ENCODE peak calls at places on chromosomes 6 and 20, in four cellular contexts. One of them, this sample, is unnamed.

GRCh38 chr20:48012401-48012974 is 227.2 kb upstream of the SULF2 start:
- DNase-seq in RPMI8226: no peak
- DNase-seq in foreskin fibroblast: peak
- DNase-seq in WTC11: no peak
- DNase-seq in this sample: peak

GRCh38 chr20:23568320-23569011 is at the start of gene CST9L:
- DNase-seq in RPMI8226: no peak
- DNase-seq in WTC11: no peak
- DNase-seq in foreskin fibroblast: no peak
- DNase-seq in this sample: no peak

GRCh38 chr20:6083926-6084325 is 30.1 kb upstream of the LRRN4 start:
- DNase-seq in RPMI8226: no peak
- DNase-seq in WTC11: no peak
- DNase-seq in foreskin fibroblast: no peak
- DNase-seq in this sample: no peak

GRCh38 chr6:75402296-75402695 is 91.3 kb downstream of the FILIP1 start:
- DNase-seq in WTC11: no peak
- DNase-seq in foreskin fibroblast: peak
- DNase-seq in RPMI8226: no peak
- DNase-seq in this sample: no peak

GRCh38 chr6:112745765-112746164 is 398.6 kb downstream of the RFPL4B start:
- DNase-seq in WTC11: no peak
- DNase-seq in foreskin fibroblast: no peak
- DNase-seq in RPMI8226: no peak
- DNase-seq in this sample: no peak

GRCh38 chr6:9789201-9789600 is 625.7 kb downstream of the TFAP2A start:
- DNase-seq in WTC11: peak
- DNase-seq in RPMI8226: no peak
- DNase-seq in foreskin fibroblast: peak
- DNase-seq in this sample: no peak

GRCh38 chr6:142374090-142374783 is 72.4 kb downstream of the ADGRG6 start:
- DNase-seq in WTC11: no peak
- DNase-seq in foreskin fibroblast: no peak
- DNase-seq in RPMI8226: no peak
- DNase-seq in this sample: no peak

GRCh38 chr6:145275019-145275418 is 460.3 kb downstream of the EPM2A start:
- DNase-seq in WTC11: no peak
- DNase-seq in RPMI8226: no peak
- DNase-seq in foreskin fibroblast: no peak
- DNase-seq in this sample: no peak

GRCh38 chr6:34414999-34415858 is 10.6 kb downstream of the RPS10 start:
- DNase-seq in foreskin fibroblast: peak
- DNase-seq in WTC11: no peak
- DNase-seq in RPMI8226: peak
- DNase-seq in this sample: peak

GRCh38 chr6:10386756-10387654 is 27.9 kb downstream of the TFAP2A start:
- DNase-seq in RPMI8226: no peak
- DNase-seq in foreskin fibroblast: no peak
- DNase-seq in WTC11: no peak
- DNase-seq in this sample: no peak

GRCh38 chr6:20589266-20589665 is 55.0 kb downstream of the CDKAL1 start:
- DNase-seq in foreskin fibroblast: peak
- DNase-seq in RPMI8226: no peak
- DNase-seq in WTC11: no peak
- DNase-seq in this sample: no peak

GRCh38 chr20:60011512-60012507 is 53.6 kb downstream of the CDH26 start:
- DNase-seq in foreskin fibroblast: no peak
- DNase-seq in RPMI8226: peak
- DNase-seq in WTC11: no peak
- DNase-seq in this sample: no peak

GRCh38 chr6:13360671-13361540 is 32.6 kb upstream of the TBC1D7 start:
- DNase-seq in foreskin fibroblast: no peak
- DNase-seq in RPMI8226: no peak
- DNase-seq in WTC11: no peak
- DNase-seq in this sample: peak

GRCh38 chr20:1786061-1786460 is 109.1 kb upstream of the SIRPA start:
- DNase-seq in WTC11: no peak
- DNase-seq in RPMI8226: no peak
- DNase-seq in foreskin fibroblast: no peak
- DNase-seq in this sample: no peak

GRCh38 chr20:23048283-23049200 is 930 bp downstream of the THBD start:
- DNase-seq in WTC11: peak
- DNase-seq in foreskin fibroblast: peak
- DNase-seq in RPMI8226: peak
- DNase-seq in this sample: peak

GRCh38 chr6:12431023-12431422 is 140.9 kb downstream of the EDN1 start:
- DNase-seq in WTC11: no peak
- DNase-seq in RPMI8226: no peak
- DNase-seq in foreskin fibroblast: no peak
- DNase-seq in this sample: no peak

GRCh38 chr20:31719644-31720485 is 2.8 kb downstream of the BCL2L1 start:
- DNase-seq in foreskin fibroblast: peak
- DNase-seq in WTC11: peak
- DNase-seq in RPMI8226: no peak
- DNase-seq in this sample: no peak

GRCh38 chr20:19301843-19302242 is 89.4 kb downstream of the SLC24A3 start:
- DNase-seq in WTC11: no peak
- DNase-seq in foreskin fibroblast: no peak
- DNase-seq in RPMI8226: no peak
- DNase-seq in this sample: no peak

GRCh38 chr6:118894425-118895240 is 681 bp downstream of the ASF1A start:
- DNase-seq in WTC11: peak
- DNase-seq in RPMI8226: peak
- DNase-seq in foreskin fibroblast: peak
- DNase-seq in this sample: peak

GRCh38 chr6:109475625-109476024 is 7.4 kb downstream of the ZBTB24 start:
- DNase-seq in foreskin fibroblast: no peak
- DNase-seq in RPMI8226: no peak
- DNase-seq in WTC11: no peak
- DNase-seq in this sample: no peak